ENCODE peak calls at places on chromosomes 2 and 18, in ten cellular contexts. S is cardiac fibroblast, P is AG04450, O is fibroblast of mammary gland, X is stomach, B is gastrocnemius medialis, N is body of pancreas, G is lower leg skin, Q is AG09309, U is psoas muscle. E is an unnamed sample.

GRCh38 chr2:221051162-221051561 is 520.9 kb downstream of the EPHA4 start:
- DNase-seq in Q (no peak), S (no peak), N (no peak), O (no peak), P (no peak), U (no peak), X (no peak), G (no peak), B (no peak), E (no peak)

GRCh38 chr2:128446866-128447537 is 128.3 kb upstream of the HS6ST1 start:
- DNase-seq in P (no peak), N (no peak), X (peak), Q (no peak), U (no peak), B (no peak), S (no peak), G (peak), O (no peak), E (no peak)

GRCh38 chr18:5410582-5410981 is 115.1 kb upstream of the ZBTB14 start:
- DNase-seq in G (no peak), P (no peak), N (no peak), Q (no peak), X (no peak), B (no peak), U (no peak), O (no peak), S (no peak), E (no peak)

GRCh38 chr2:2455151-2455550 is 124.1 kb upstream of the MYT1L start:
- DNase-seq in S (no peak), G (no peak), X (no peak), P (no peak), B (no peak), O (peak), Q (no peak), U (no peak), N (no peak), E (no peak)

GRCh38 chr2:54979645-54980044 is 70.6 kb downstream of the RTN4 start:
- DNase-seq in G (no peak), Q (no peak), U (no peak), X (peak), P (no peak), B (peak), O (no peak), N (peak), S (no peak), E (no peak)

GRCh38 chr2:237474931-237475703 is 11.9 kb upstream of the MLPH start:
- DNase-seq in U (peak), B (peak), S (peak), Q (no peak), G (peak), X (peak), N (peak), P (peak), O (peak), E (no peak)

GRCh38 chr18:2883137-2883671 is 36.4 kb downstream of the EMILIN2 start:
- DNase-seq in X (no peak), N (no peak), S (no peak), Q (no peak), P (no peak), O (no peak), B (no peak), G (peak), U (no peak), E (no peak)

GRCh38 chr2:234630676-234631350 is 133.9 kb upstream of the ARL4C start:
- DNase-seq in B (no peak), U (no peak), N (no peak), S (no peak), G (no peak), X (no peak), Q (no peak), O (no peak), P (no peak), E (peak)

GRCh38 chr2:7867858-7868257 is 814.0 kb upstream of the ID2 start:
- DNase-seq in G (no peak), B (no peak), U (no peak), O (no peak), P (no peak), S (no peak), X (no peak), N (no peak), Q (no peak), E (no peak)

GRCh38 chr2:23599691-23600090 is 214.7 kb downstream of the KLHL29 start:
- DNase-seq in U (no peak), G (no peak), P (no peak), N (no peak), Q (no peak), S (no peak), X (no peak), O (no peak), B (no peak), E (no peak)

GRCh38 chr18:31061945-31062344 is 19.4 kb upstream of the DSC3 start:
- DNase-seq in X (no peak), B (no peak), U (no peak), S (no peak), N (no peak), P (no peak), G (no peak), O (no peak), Q (no peak), E (no peak)

GRCh38 chr2:127386246-127386645 is 1.5 kb downstream of the MAP3K2 start:
- DNase-seq in U (no peak), Q (no peak), S (no peak), X (no peak), N (no peak), O (peak), P (no peak), B (no peak), G (no peak), E (no peak)

GRCh38 chr2:51813245-51813644 is 781.3 kb upstream of the NRXN1 start:
- DNase-seq in O (peak), B (no peak), Q (no peak), G (no peak), P (peak), S (peak), N (no peak), X (no peak), U (no peak), E (no peak)

GRCh38 chr2:240593703-240594451 is 7.3 kb downstream of the CAPN10 start:
- DNase-seq in U (peak), G (peak), Q (no peak), S (no peak), B (no peak), X (no peak), O (no peak), P (no peak), N (no peak), E (no peak)

GRCh38 chr2:84969511-84970265 is 1.3 kb upstream of the KCMF1 start:
- DNase-seq in G (no peak), S (peak), N (no peak), O (peak), B (no peak), U (no peak), Q (no peak), P (no peak), X (no peak), E (no peak)

GRCh38 chr2:32427672-32428622 is 71.1 kb downstream of the BIRC6 start:
- DNase-seq in N (peak), O (peak), G (no peak), P (no peak), X (no peak), B (no peak), S (no peak), U (no peak), Q (no peak), E (no peak)

GRCh38 chr2:208466133-208466919 is 59.7 kb downstream of the PTH2R start:
- DNase-seq in S (peak), Q (no peak), B (no peak), G (no peak), U (no peak), X (no peak), N (peak), O (peak), P (no peak), E (no peak)

GRCh38 chr18:54254265-54254758 is 15.0 kb upstream of the POLI start:
- DNase-seq in G (no peak), Q (no peak), P (no peak), N (peak), O (peak), U (no peak), S (peak), B (no peak), X (no peak), E (no peak)

GRCh38 chr18:68803371-68803770 is 5.5 kb downstream of the CCDC102B start:
- DNase-seq in O (peak), S (peak), G (peak), Q (peak), X (peak), P (peak), U (peak), N (peak), B (peak), E (peak)

GRCh38 chr2:80706951-80707350 is 402.4 kb upstream of the LRRTM1 start:
- DNase-seq in Q (no peak), B (no peak), S (no peak), X (no peak), O (no peak), P (no peak), N (no peak), G (no peak), U (no peak), E (no peak)

GRCh38 chr18:26482567-26482966 is 65.8 kb downstream of the KCTD1 start:
- DNase-seq in S (no peak), B (no peak), P (no peak), Q (no peak), O (no peak), X (no peak), U (no peak), G (no peak), N (no peak), E (no peak)

GRCh38 chr2:98013407-98014042 is 17.8 kb upstream of the TMEM131 start:
- DNase-seq in U (no peak), O (peak), Q (no peak), X (no peak), G (no peak), P (peak), N (no peak), S (peak), B (no peak), E (no peak)

GRCh38 chr2:150480971-150481830 is 6.3 kb downstream of the RND3 start:
- DNase-seq in O (no peak), N (no peak), B (no peak), G (no peak), U (no peak), P (no peak), X (no peak), Q (no peak), S (no peak), E (no peak)

GRCh38 chr18:62179213-62179612 is 7.6 kb downstream of the PIGN start:
- DNase-seq in N (no peak), X (no peak), O (no peak), Q (no peak), B (no peak), S (no peak), G (no peak), U (no peak), P (no peak), E (no peak)

GRCh38 chr2:160635488-160635887 is 141.9 kb upstream of the RBMS1 start:
- DNase-seq in O (peak), X (no peak), B (no peak), G (no peak), P (no peak), S (peak), U (no peak), N (no peak), Q (peak), E (no peak)

GRCh38 chr2:164875334-164876205 is 33.9 kb upstream of the COBLL1 start:
- DNase-seq in N (no peak), S (no peak), U (no peak), X (no peak), G (no peak), P (no peak), O (no peak), Q (no peak), B (no peak), E (no peak)

GRCh38 chr2:137187258-137187657 is 421.9 kb downstream of the THSD7B start:
- DNase-seq in X (no peak), B (no peak), O (no peak), Q (no peak), G (no peak), S (no peak), N (no peak), P (no peak), U (no peak), E (no peak)

GRCh38 chr2:207046642-207047213 is 107.4 kb downstream of the CPO start:
- DNase-seq in X (no peak), O (peak), N (peak), G (no peak), P (no peak), S (peak), U (no peak), B (no peak), Q (peak), E (no peak)

GRCh38 chr18:70671889-70672551 is 383.2 kb downstream of the SOCS6 start:
- DNase-seq in G (no peak), Q (no peak), X (no peak), B (no peak), S (no peak), N (no peak), U (no peak), P (no peak), O (no peak), E (no peak)

GRCh38 chr2:189060096-189060642 is 86.0 kb downstream of the COL3A1 start:
- DNase-seq in P (no peak), S (no peak), Q (no peak), G (no peak), N (no peak), O (no peak), B (no peak), U (no peak), X (no peak), E (no peak)

GRCh38 chr2:218011641-218012040 is 8.8 kb upstream of the TNS1 start:
- DNase-seq in U (no peak), O (no peak), Q (no peak), P (no peak), N (no peak), S (no peak), B (no peak), G (no peak), X (no peak), E (no peak)

GRCh38 chr2:218009191-218010114 is 6.7 kb upstream of the TNS1 start:
- DNase-seq in B (no peak), S (no peak), U (no peak), O (no peak), N (no peak), X (no peak), P (no peak), G (no peak), Q (no peak), E (no peak)

GRCh38 chr2:218010116-218010837 is 7.5 kb upstream of the TNS1 start:
- DNase-seq in B (no peak), P (no peak), S (peak), G (no peak), X (peak), N (peak), Q (no peak), O (peak), U (peak), E (no peak)

GRCh38 chr2:218012306-218012705 is 9.5 kb upstream of the TNS1 start:
- DNase-seq in N (no peak), X (no peak), Q (no peak), G (no peak), S (no peak), P (no peak), O (no peak), B (no peak), U (no peak), E (no peak)

DNA sequence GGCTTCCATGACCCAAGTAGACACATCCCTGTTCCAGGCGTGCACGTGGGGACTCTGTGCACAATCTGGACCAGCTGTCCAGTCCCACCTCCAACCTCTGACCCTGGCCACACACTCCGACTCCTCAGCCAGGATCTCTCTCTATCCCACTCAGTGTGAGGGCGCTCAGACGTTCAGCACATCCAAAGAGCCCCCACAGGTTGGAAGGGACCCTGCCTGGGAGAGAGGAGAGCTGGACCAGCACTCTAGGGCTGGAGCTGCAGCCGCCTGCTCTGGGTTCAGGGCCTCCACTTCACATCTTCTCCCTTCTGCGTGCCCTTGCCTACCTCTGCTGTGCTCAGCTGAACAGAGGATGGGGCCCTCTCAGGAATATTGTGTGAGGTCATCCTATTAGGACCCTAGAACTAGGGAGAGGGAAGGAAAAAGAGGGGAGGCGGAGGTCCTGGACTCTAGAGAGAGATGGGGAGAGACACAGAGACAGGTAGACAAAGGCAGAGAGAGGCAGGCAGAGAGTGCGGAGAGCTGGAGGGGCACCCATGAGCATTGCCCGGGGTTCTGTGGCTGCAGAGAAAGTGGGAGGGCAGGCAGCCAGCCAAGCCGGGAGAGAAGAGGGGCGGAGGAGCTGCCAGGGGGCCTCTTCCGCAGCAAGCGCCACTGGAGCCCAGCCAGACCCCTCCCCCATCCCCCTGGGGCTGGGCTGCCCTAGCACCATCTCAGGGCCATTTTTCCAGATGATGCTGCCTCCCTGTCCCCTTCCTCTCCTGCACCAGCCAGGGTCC is 8.2 kb upstream of the TNS1 start:
- DNase-seq in U (no peak), B (no peak), O (no peak), S (peak), Q (no peak), G (no peak), X (no peak), P (no peak), N (no peak), E (no peak)
- H3K4me3 ChIP-seq in U (peak), B (peak), O (no peak), S (no peak), Q (peak), G (no peak), X (peak), P (peak), N (no peak), E (no peak)

GRCh38 chr2:212592695-212593094 is 54.1 kb upstream of the ERBB4 start:
- DNase-seq in N (no peak), Q (no peak), U (no peak), G (no peak), O (peak), S (no peak), P (no peak), B (no peak), X (no peak), E (no peak)

GRCh38 chr2:212596688-212597087 is 58.1 kb upstream of the ERBB4 start:
- DNase-seq in G (no peak), X (no peak), Q (no peak), U (no peak), N (no peak), B (no peak), S (no peak), P (no peak), O (no peak), E (no peak)

DNA sequence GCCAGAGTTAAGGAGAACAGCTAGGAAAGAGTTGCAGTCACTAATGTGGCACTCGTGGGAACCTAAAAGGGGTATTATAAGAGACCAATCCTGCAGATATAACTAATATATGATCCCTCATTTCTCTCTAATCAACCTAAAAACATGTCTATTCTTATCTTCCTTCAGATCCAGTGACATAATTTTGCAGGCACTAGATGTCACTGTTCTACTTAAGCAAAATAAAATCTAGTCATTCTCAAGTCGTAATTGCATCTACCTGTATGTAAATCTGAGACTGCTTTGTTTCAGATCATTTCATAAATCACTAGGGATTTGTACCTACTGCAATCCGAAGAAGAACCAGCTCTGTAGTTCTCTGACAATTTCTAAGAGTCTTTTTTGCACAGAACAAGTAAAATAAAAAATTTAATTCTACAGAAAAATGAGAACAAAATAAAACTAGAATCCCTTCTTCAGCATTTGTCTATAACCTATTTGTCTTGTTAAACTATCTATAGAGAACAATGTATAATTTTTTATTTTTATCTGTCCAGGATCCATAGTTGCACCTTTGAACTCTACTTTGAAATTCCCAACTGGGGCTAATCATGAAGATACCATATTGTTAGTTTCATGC is 56.5 kb upstream of the ERBB4 start:
- DNase-seq in S (peak), B (no peak), P (no peak), U (no peak), O (peak), X (no peak), G (no peak), N (no peak), Q (peak), E (peak)
- TF ChIP-seq CTCF in S (peak), B (no peak), P (peak), U (no peak), O (peak), X (no peak), G (no peak), N (no peak), Q (peak), E (peak)

GRCh38 chr2:63790913-63791312 is 50.8 kb upstream of the UGP2 start:
- DNase-seq in Q (peak), P (peak), O (peak), U (no peak), B (no peak), S (peak), G (no peak), N (peak), X (no peak), E (peak)

GRCh38 chr2:63791387-63791786 is 50.3 kb upstream of the UGP2 start:
- DNase-seq in X (no peak), O (no peak), N (no peak), Q (no peak), S (no peak), P (no peak), U (no peak), G (no peak), B (no peak), E (no peak)

GRCh38 chr2:63789318-63790051 is 52.2 kb upstream of the UGP2 start:
- DNase-seq in Q (no peak), P (no peak), B (no peak), S (peak), G (no peak), U (no peak), N (no peak), O (peak), X (no peak), E (no peak)

GRCh38 chr2:63790491-63790890 is 51.2 kb upstream of the UGP2 start:
- DNase-seq in G (no peak), B (no peak), O (peak), X (no peak), Q (no peak), U (no peak), S (peak), P (no peak), N (no peak), E (no peak)

DNA sequence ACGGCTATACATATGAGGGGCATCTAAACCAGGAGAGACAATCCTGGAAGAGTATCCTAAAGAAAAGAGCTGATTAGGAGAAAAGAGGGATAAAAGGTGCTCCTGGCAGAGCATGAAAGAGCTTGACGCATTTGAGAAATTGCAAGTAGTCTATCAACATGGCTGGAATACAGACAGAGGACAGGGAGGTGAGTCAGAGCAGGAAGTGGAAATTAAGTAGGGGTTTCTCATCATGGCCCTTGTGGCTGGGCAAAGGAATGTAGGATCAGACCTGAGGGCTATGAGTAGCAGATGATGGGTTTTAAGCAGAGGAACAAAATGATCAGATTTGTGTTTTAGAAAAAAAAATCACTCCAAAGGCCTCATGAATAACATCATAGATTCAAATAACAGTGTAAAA is 49.2 kb upstream of the UGP2 start:
- DNase-seq in N (no peak), Q (peak), X (no peak), U (no peak), B (no peak), P (peak), G (no peak), O (peak), S (peak), E (peak)
- H3K4me3 ChIP-seq in N (no peak), Q (no peak), X (no peak), U (no peak), B (no peak), P (no peak), G (no peak), O (no peak), S (no peak), E (no peak)

GRCh38 chr2:190382851-190383250 is 25.3 kb upstream of the MFSD6 start:
- DNase-seq in P (no peak), Q (peak), B (no peak), X (no peak), O (peak), N (peak), G (no peak), U (no peak), S (peak), E (peak)
- TF ChIP-seq CTCF in P (peak), Q (peak), B (peak), X (peak), O (peak), N (peak), G (no peak), U (peak), S (peak), E (peak)

GRCh38 chr2:20524412-20525040 is 77.7 kb downstream of the RHOB start:
- DNase-seq in N (no peak), B (no peak), U (peak), S (peak), O (peak), P (no peak), G (peak), Q (no peak), X (no peak), E (no peak)
- H3K4me3 ChIP-seq in N (no peak), B (no peak), U (no peak), S (no peak), O (no peak), P (no peak), G (no peak), Q (no peak), X (no peak), E (no peak)

E was measured in epithelial cell of proximal tubule.